ENCODE peak calls at places on chromosome 17, in six cellular contexts. B is fibroblast of lung; F is NCI-H460; A is stimulated activated CD4-positive, alpha-beta T cell treated with anti-CD3 and anti-CD28 coated beads, TNF-alpha, amount 100 ng/mL, for 48 hours; X is Kasumi-1; G is H7. N is an unnamed sample.
A peak's percentile ranks its signal among the peaks of the same experiment; 100 is the strongest.

GRCh38 chr17:78484300-78485159 is 92.7 kb downstream of the DNAH17 start:
- DNase-seq in F (peak; percentile 81), X (peak; percentile 50), G (peak; percentile 98), A (peak; percentile 25), B (no peak), N (peak; percentile 29)

GRCh38 chr17:47713980-47714689 is 18.9 kb upstream of the TBX21 start:
- DNase-seq in B (no peak), A (no peak), F (no peak), X (no peak), G (peak; percentile 89), N (no peak)

GRCh38 chr17:66750756-66751543 is 84.0 kb upstream of the CACNG5 start:
- DNase-seq in A (no peak), B (no peak), F (no peak), G (no peak), X (no peak), N (no peak)

GRCh38 chr17:36747861-36748260 is 146.5 kb downstream of the MRM1 start:
- DNase-seq in B (no peak), A (no peak), X (no peak), G (no peak), F (no peak), N (no peak)

GRCh38 chr17:37255434-37255833 is 120.4 kb upstream of the C17orf78 start:
- DNase-seq in A (no peak), X (no peak), G (no peak), F (no peak), B (no peak), N (no peak)

GRCh38 chr17:42194133-42194899 is at the start of gene GHDC:
- DNase-seq in X (peak; percentile 85), A (peak; percentile 60), G (peak; percentile 88), B (peak; percentile 76), F (peak; percentile 77), N (peak; percentile 84)

GRCh38 chr17:40354191-40355122 is 10.1 kb downstream of the GJD3 start:
- DNase-seq in A (no peak), G (no peak), X (no peak), F (no peak), B (no peak), N (no peak)

GRCh38 chr17:55318715-55319487 is 54.1 kb downstream of the HLF start:
- DNase-seq in X (no peak), A (no peak), F (no peak), B (no peak), G (no peak), N (no peak)

GRCh38 chr17:41402161-41402560 is 4.8 kb upstream of the KRT31 start:
- DNase-seq in G (no peak), B (no peak), A (no peak), F (no peak), X (no peak), N (no peak)

GRCh38 chr17:42387663-42388380 is 420 bp downstream of the STAT3 start:
- DNase-seq in A (no peak), G (peak; percentile 81), F (no peak), B (peak; percentile 33), X (peak; percentile 49), N (peak; percentile 19)

GRCh38 chr17:32123782-32124181 is 18.5 kb upstream of the RHOT1 start:
- DNase-seq in X (no peak), G (no peak), A (no peak), B (peak; percentile 29), F (peak; percentile 14), N (no peak)

GRCh38 chr17:13005530-13005929 is 12.3 kb downstream of the ELAC2 start:
- DNase-seq in F (no peak), G (no peak), B (no peak), X (no peak), A (no peak), N (no peak)

GRCh38 chr17:48586355-48586924 is 3.6 kb downstream of the HOXB3 start:
- DNase-seq in X (no peak), A (no peak), F (no peak), B (peak; percentile 55), G (peak; percentile 78), N (no peak)

GRCh38 chr17:68399638-68400403 is 57.5 kb downstream of the WIPI1 start:
- DNase-seq in G (no peak), B (peak; percentile 31), A (no peak), X (no peak), F (no peak), N (peak; percentile 54)

GRCh38 chr17:27415090-27415795 is 41.0 kb upstream of the KSR1 start:
- DNase-seq in A (no peak), G (no peak), F (no peak), B (no peak), X (no peak), N (no peak)

GRCh38 chr17:49552070-49552751 is 23.5 kb upstream of the NXPH3 start:
- DNase-seq in B (peak; percentile 21), G (peak; percentile 35), X (no peak), F (no peak), A (no peak), N (no peak)

GRCh38 chr17:16941643-16942042 is 30.3 kb downstream of the TNFRSF13B start:
- DNase-seq in A (no peak), F (no peak), G (no peak), B (no peak), X (no peak), N (no peak)

GRCh38 chr17:49585422-49586027 is 9.9 kb downstream of the NXPH3 start:
- DNase-seq in F (no peak), A (no peak), B (no peak), X (peak; percentile 12), G (peak; percentile 85), N (no peak)

GRCh38 chr17:79073706-79074088 is 927 bp upstream of the ENGASE start:
- DNase-seq in X (no peak), G (no peak), B (no peak), F (no peak), A (no peak), N (no peak)

GRCh38 chr17:44906010-44906646 is 6.9 kb upstream of the EFTUD2 start:
- DNase-seq in F (peak; percentile 95), B (peak; percentile 94), A (no peak), X (peak; percentile 10), G (peak; percentile 30), N (peak; percentile 68)

GRCh38 chr17:75416006-75416405 is 10.5 kb upstream of the GRB2 start:
- DNase-seq in F (no peak), X (no peak), B (no peak), G (no peak), A (no peak), N (no peak)

GRCh38 chr17:45381001-45381400 is 51.7 kb downstream of the ARHGAP27 start:
- DNase-seq in B (peak; percentile 27), F (no peak), A (no peak), X (no peak), G (no peak), N (peak; percentile 41)

GRCh38 chr17:46045639-46046038 is 46.6 kb downstream of the STH start:
- DNase-seq in F (no peak), X (no peak), G (no peak), A (no peak), B (no peak), N (no peak)

GRCh38 chr17:77365584-77366186 is 224.9 kb downstream of the SEC14L1 start:
- DNase-seq in G (peak; percentile 47), F (peak; percentile 35), X (peak; percentile 46), B (peak; percentile 81), A (no peak), N (peak; percentile 44)

GRCh38 chr17:50872710-50873424 is 6.7 kb upstream of the TOB1 start:
- DNase-seq in X (peak; percentile 95), F (no peak), G (no peak), B (peak; percentile 48), A (peak; percentile 15), N (peak; percentile 81)

GRCh38 chr17:80765241-80766022 is 220.8 kb downstream of the RPTOR start:
- DNase-seq in G (no peak), B (no peak), X (peak; percentile 81), A (no peak), F (no peak), N (no peak)

GRCh38 chr17:80763293-80763867 is 218.7 kb downstream of the RPTOR start:
- DNase-seq in F (no peak), B (no peak), A (no peak), G (no peak), X (no peak), N (no peak)

GRCh38 chr17:356671-357434 is 4.2 kb upstream of the RPH3AL start:
- DNase-seq in A (no peak), G (peak; percentile 17), B (no peak), X (no peak), F (no peak), N (no peak)

GRCh38 chr17:15966183-15966878 is 21.4 kb downstream of the ADORA2B start:
- DNase-seq in F (no peak), B (peak; percentile 22), G (peak; percentile 81), X (no peak), A (no peak), N (peak; percentile 33)

GRCh38 chr17:78343099-78343432 is 16.8 kb downstream of the SOCS3 start:
- DNase-seq in A (no peak), G (peak; percentile 88), X (peak; percentile 50), F (no peak), B (peak; percentile 94), N (peak; percentile 78)

GRCh38 chr17:3985800-3986199 is 21.6 kb upstream of the ATP2A3 start:
- DNase-seq in B (no peak), F (no peak), G (peak; percentile 53), A (no peak), X (no peak), N (no peak)

GRCh38 chr17:19780846-19781245 is 32.7 kb upstream of the ALDH3A1 start:
- DNase-seq in G (no peak), X (no peak), F (no peak), B (no peak), A (no peak), N (no peak)

GRCh38 chr17:48429638-48430586 is at the start of gene SKAP1:
- DNase-seq in F (no peak), A (no peak), G (peak; percentile 88), X (no peak), B (no peak), N (no peak)

GRCh38 chr17:49987290-49987585 is 7.8 kb downstream of the DLX3 start:
- DNase-seq in X (no peak), B (no peak), G (peak; percentile 37), A (no peak), F (no peak), N (no peak)

GRCh38 chr17:80486692-80487091 is 10.3 kb upstream of the NPTX1 start:
- DNase-seq in B (no peak), F (no peak), X (no peak), G (peak; percentile 73), A (no peak), N (no peak)

GRCh38 chr17:57988301-57989010 is 402 bp upstream of the VEZF1 start:
- DNase-seq in B (peak; percentile 68), G (peak; percentile 94), F (peak; percentile 46), A (no peak), X (peak; percentile 52), N (peak; percentile 56)

GRCh38 chr17:27200476-27200875 is 93.4 kb upstream of the WSB1 start:
- DNase-seq in G (no peak), F (no peak), X (no peak), B (no peak), A (no peak), N (no peak)

GRCh38 chr17:80671039-80671822 is 126.6 kb downstream of the RPTOR start:
- DNase-seq in F (no peak), B (no peak), A (no peak), G (no peak), X (no peak), N (no peak)

GRCh38 chr17:61968757-61969156 is 41.0 kb upstream of the INTS2 start:
- DNase-seq in X (no peak), G (no peak), B (no peak), A (no peak), F (no peak), N (no peak)

N was measured in MV-4-11.